ENCODE peak calls at places on chromosomes 11 and 22, in four cellular contexts. M is IMR-90, S is H1, Q is mesendoderm. K is an unnamed sample.
A peak's percentile ranks its signal among the peaks of the same experiment; 100 is the strongest.

GRCh38 chr22:44755000-44755399 is 2.6 kb downstream of the ARHGAP8 start:
- DNase-seq in Q (peak; percentile 28), M (no peak), S (no peak), K (no peak)

GRCh38 chr11:128473631-128474030 is 113.7 kb downstream of the ETS1 start:
- DNase-seq in M (no peak), S (no peak), Q (no peak), K (no peak)

GRCh38 chr11:101446238-101446637 is 137.6 kb downstream of the TRPC6 start:
- DNase-seq in M (peak; percentile 56), Q (no peak), S (no peak), K (no peak)

GRCh38 chr22:33529424-33530113 is 390.7 kb downstream of the LARGE1 start:
- DNase-seq in M (peak; percentile 33), Q (no peak), S (no peak), K (no peak)

GRCh38 chr11:70876685-70877084 is 375.7 kb downstream of the SHANK2 start:
- DNase-seq in M (no peak), S (no peak), Q (no peak), K (no peak)

GRCh38 chr11:65316979-65317786 is 2.5 kb downstream of the CDC42EP2 start:
- DNase-seq in M (peak; percentile 84), S (no peak), Q (peak; percentile 60), K (peak; percentile 81)

GRCh38 chr11:70065318-70066135 is 12.6 kb upstream of the ANO1 start:
- DNase-seq in S (no peak), Q (peak; percentile 55), M (no peak), K (peak; percentile 20)

GRCh38 chr11:28727254-28727653 is 619.1 kb downstream of the METTL15 start:
- DNase-seq in S (no peak), M (peak; percentile 18), Q (no peak), K (no peak)

GRCh38 chr11:130315354-130315970 is 745 bp upstream of the ZBTB44 start:
- DNase-seq in Q (peak; percentile 63), M (no peak), S (no peak), K (peak; percentile 77)

GRCh38 chr11:111541209-111542061 is 915 bp downstream of the LAYN start:
- DNase-seq in S (no peak), M (peak; percentile 92), Q (peak; percentile 77), K (peak; percentile 60)

GRCh38 chr22:38935023-38935422 is 22.4 kb upstream of the APOBEC3A start:
- DNase-seq in Q (no peak), M (no peak), S (no peak), K (no peak)

GRCh38 chr11:10818594-10818993 is 9.9 kb upstream of the EIF4G2 start:
- DNase-seq in Q (no peak), M (peak; percentile 95), S (no peak), K (no peak)

GRCh38 chr11:15157181-15157580 is 42.5 kb downstream of the INSC start:
- DNase-seq in S (no peak), M (peak; percentile 93), Q (no peak), K (no peak)

GRCh38 chr11:103803062-103803461 is 233.4 kb upstream of the DDI1 start:
- DNase-seq in Q (peak; percentile 19), M (peak; percentile 44), S (no peak), K (no peak)

GRCh38 chr11:76371170-76371569 is 9.8 kb downstream of the THAP12 start:
- DNase-seq in S (no peak), Q (no peak), M (peak; percentile 94), K (no peak)

GRCh38 chr11:65183201-65183891 is 1.6 kb downstream of the CAPN1 start:
- DNase-seq in Q (no peak), S (no peak), M (no peak), K (peak; percentile 38)

GRCh38 chr11:86218125-86219081 is 26.1 kb upstream of the EED start:
- DNase-seq in Q (peak; percentile 86), M (peak; percentile 76), S (peak; percentile 43), K (peak; percentile 74)

GRCh38 chr22:29116397-29117123 is 43.7 kb downstream of the KREMEN1 start:
- DNase-seq in M (peak; percentile 84), Q (no peak), S (no peak), K (no peak)

GRCh38 chr11:118401880-118402590 is 629 bp downstream of the ATP5MG start:
- DNase-seq in S (no peak), Q (peak; percentile 31), M (peak; percentile 92), K (no peak)

GRCh38 chr11:85685131-85685819 is 720 bp downstream of the CCDC89 start:
- DNase-seq in Q (no peak), M (peak; percentile 68), S (no peak), K (peak; percentile 32)

GRCh38 chr11:57126766-57127400 is 54.9 kb upstream of the LRRC55 start:
- DNase-seq in M (no peak), Q (no peak), S (no peak), K (no peak)

GRCh38 chr11:88454881-88455280 is 117.3 kb upstream of the CTSC start:
- DNase-seq in Q (no peak), M (peak; percentile 75), S (no peak), K (no peak)

GRCh38 chr22:25104367-25104766 is 95.3 kb upstream of the CRYBB3 start:
- DNase-seq in S (no peak), Q (no peak), M (no peak), K (no peak)

GRCh38 chr11:125270711-125271110 is 106.2 kb downstream of the PKNOX2 start:
- DNase-seq in Q (peak; percentile 27), S (no peak), M (peak; percentile 77), K (no peak)

GRCh38 chr11:5689551-5689983 is at the start of gene TRIM22:
- DNase-seq in M (peak; percentile 71), S (peak; percentile 15), Q (peak; percentile 17), K (peak; percentile 52)

GRCh38 chr11:69114811-69115523 is 40.8 kb upstream of the SMIM38 start:
- DNase-seq in M (no peak), Q (no peak), S (no peak), K (no peak)

GRCh38 chr11:114915871-114916270 is 237.5 kb downstream of the NXPE2 start:
- DNase-seq in M (no peak), Q (peak; percentile 10), S (no peak), K (no peak)

GRCh38 chr22:40443675-40444482 is 73.5 kb downstream of the SGSM3 start:
- DNase-seq in Q (no peak), S (no peak), M (no peak), K (no peak)

GRCh38 chr11:118605116-118605867 is 2.1 kb upstream of the PHLDB1 start:
- DNase-seq in Q (peak; percentile 19), S (no peak), M (peak; percentile 94), K (no peak)

GRCh38 chr11:9982127-9982795 is 311.8 kb downstream of the SBF2 start:
- DNase-seq in M (no peak), Q (no peak), S (no peak), K (no peak)

GRCh38 chr11:108838102-108838803 is 173.4 kb downstream of the DDX10 start:
- DNase-seq in Q (no peak), M (no peak), S (no peak), K (no peak)

GRCh38 chr22:37953062-37953436 is 352 bp downstream of the C22orf23 start:
- DNase-seq in S (no peak), Q (no peak), M (no peak), K (no peak)

GRCh38 chr11:43681543-43681942 is 1.0 kb downstream of the HSD17B12 start:
- DNase-seq in M (peak; percentile 30), Q (peak; percentile 32), S (no peak), K (no peak)

GRCh38 chr11:47854667-47855066 is 6.5 kb upstream of the NUP160 start:
- DNase-seq in S (no peak), Q (no peak), M (no peak), K (no peak)

GRCh38 chr11:86176165-86176884 is 68.2 kb upstream of the EED start:
- DNase-seq in M (peak; percentile 52), Q (no peak), S (no peak), K (no peak)

GRCh38 chr22:26592368-26593015 is 2.6 kb upstream of the TPST2 start:
- DNase-seq in M (no peak), Q (no peak), S (no peak), K (no peak)

GRCh38 chr22:49686495-49687219 is 141.0 kb downstream of the BRD1 start:
- DNase-seq in M (no peak), S (no peak), Q (no peak), K (peak; percentile 22)

GRCh38 chr11:12209096-12209495 is 98.7 kb downstream of the MICAL2 start:
- DNase-seq in Q (no peak), M (no peak), S (no peak), K (no peak)
- H4K5ac ChIP-seq in Q (no peak overlapping the region), M (no peak overlapping the region), S (no peak overlapping the region), K (no peak overlapping the region)

GRCh38 chr11:58582437-58582836 is 3.6 kb downstream of the ZFP91 start:
- DNase-seq in S (no peak), Q (no peak), M (no peak), K (no peak)

GRCh38 chr11:58592760-58593472 is 14.1 kb downstream of the ZFP91 start:
- DNase-seq in M (no peak), S (no peak), Q (no peak), K (no peak)

GRCh38 chr11:58591659-58592058 is 12.8 kb downstream of the ZFP91 start:
- DNase-seq in S (no peak), Q (no peak), M (no peak), K (no peak)

DNA sequence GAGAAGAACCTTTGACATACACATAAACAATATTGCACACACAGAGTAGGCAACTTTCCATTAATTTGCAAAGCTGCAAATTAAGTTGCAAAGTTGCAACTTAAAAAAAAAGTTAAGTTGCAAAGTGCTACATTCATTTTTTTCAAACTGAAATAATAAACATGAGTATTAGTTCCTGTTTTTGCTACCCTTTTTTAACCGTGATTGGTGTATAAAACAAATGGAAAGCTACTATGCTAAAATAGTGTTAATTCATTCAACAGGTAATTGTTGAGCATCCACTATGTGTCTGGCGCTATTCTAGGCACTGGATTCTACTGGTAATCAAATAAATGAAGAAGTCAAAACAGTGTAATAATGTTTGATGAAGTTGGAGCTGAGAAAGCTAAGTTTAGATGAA is 8.1 kb downstream of the ZFP91 start:
- DNase-seq in S (no peak), Q (no peak), M (no peak), K (no peak)
- H4K5ac ChIP-seq in S (no peak overlapping the region), Q (no peak overlapping the region), M (no peak overlapping the region), K (no peak overlapping the region)

GRCh38 chr22:23651676-23652075 is 19.6 kb upstream of the DRICH1 start:
- DNase-seq in Q (no peak), S (no peak), M (no peak), K (no peak)
- H4K5ac ChIP-seq in Q (no peak overlapping the region), S (no peak overlapping the region), M (no peak overlapping the region), K (no peak overlapping the region)

DNA sequence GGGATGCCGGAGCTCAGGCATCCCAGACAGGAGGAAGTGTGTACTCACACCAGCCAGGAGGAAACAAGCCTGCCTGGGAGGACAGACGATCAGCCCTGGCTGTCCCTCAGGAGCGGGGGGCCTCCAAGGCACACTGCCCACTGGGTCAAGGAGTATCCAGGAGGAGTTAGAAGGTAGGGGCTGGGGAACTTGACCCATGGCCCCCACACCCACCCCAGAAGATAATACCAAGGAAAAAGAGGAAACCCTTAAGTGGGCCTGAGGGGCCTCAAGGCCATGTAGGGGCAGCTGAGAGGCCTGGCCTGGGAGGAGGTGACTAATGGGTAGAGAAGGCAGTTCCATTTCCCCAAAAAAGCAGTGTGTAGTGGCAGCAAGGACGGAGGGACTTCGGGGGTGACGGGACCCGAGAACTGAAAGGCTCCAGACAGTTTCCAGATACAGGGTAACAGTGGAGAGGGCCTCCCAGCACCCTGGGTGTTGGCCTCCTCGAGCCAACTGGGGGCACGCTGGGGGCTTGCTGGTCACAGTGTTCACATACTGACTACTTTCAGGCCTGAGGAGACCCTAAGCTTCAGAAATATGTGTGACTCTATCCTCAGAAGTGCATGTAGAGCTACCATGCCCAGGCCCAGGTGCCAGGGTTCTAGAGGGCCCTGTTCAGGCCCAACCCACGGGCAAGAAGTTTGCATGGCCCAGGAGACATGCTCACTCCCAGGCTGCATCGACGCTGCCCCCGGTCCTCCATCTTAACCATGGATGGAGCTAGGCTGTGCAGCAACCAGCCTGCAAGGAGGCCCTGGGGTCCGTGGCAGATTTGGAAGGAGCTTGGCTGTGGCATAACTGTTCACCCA is 75.7 kb upstream of the PITPNB start:
- DNase-seq in S (no peak), Q (no peak), M (no peak), K (no peak)
- H4K5ac ChIP-seq in S (no peak overlapping the region), Q (no peak overlapping the region), M (no peak overlapping the region), K (no peak overlapping the region)

GRCh38 chr11:61745796-61746653 is 6.4 kb upstream of the MYRF start:
- DNase-seq in Q (no peak), M (no peak), S (no peak), K (no peak)
- H4K5ac ChIP-seq in Q (no peak overlapping the region), M (no peak overlapping the region), S (no peak overlapping the region), K (no peak overlapping the region)